ENCODE peak calls at places on chromosomes 1 and 21, in six cellular contexts. G is AG10803, K is omental fat pad, I is kidney tubule cell, Y is MG63, M is NCI-H510A. X is an unnamed sample.

GRCh38 chr1:201902198-201902597 is 13.5 kb downstream of the SHISA4 start:
- DNase-seq in M (no peak), G (peak; percentile 49), I (no peak), K (no peak), Y (no peak), X (no peak)

GRCh38 chr1:224333309-224333926 is 3.4 kb upstream of the NVL start:
- DNase-seq in G (peak; percentile 63), Y (no peak), K (no peak), M (no peak), I (peak; percentile 74), X (peak; percentile 77)

GRCh38 chr1:87226341-87226760 is 102.3 kb upstream of the LMO4 start:
- DNase-seq in Y (peak; percentile 93), M (no peak), K (peak; percentile 45), I (peak; percentile 100), G (peak; percentile 98), X (no peak)

GRCh38 chr1:189409774-189410173 is 1067.9 kb downstream of the BRINP3 start:
- DNase-seq in G (no peak), K (no peak), M (no peak), Y (no peak), I (no peak), X (no peak)

GRCh38 chr1:89095737-89096136 is 30.2 kb downstream of the GBP2 start:
- DNase-seq in G (no peak), Y (no peak), K (no peak), M (no peak), I (no peak), X (no peak)

GRCh38 chr1:16129921-16130543 is 25.8 kb downstream of the EPHA2 start:
- DNase-seq in K (no peak), I (no peak), G (no peak), M (no peak), Y (no peak), X (no peak)

GRCh38 chr1:89553195-89553584 is 28.6 kb downstream of the LRRC8B start:
- DNase-seq in M (peak; percentile 7), K (no peak), I (no peak), Y (no peak), G (no peak), X (peak; percentile 89)

GRCh38 chr1:23627065-23627464 is 64.5 kb upstream of the RPL11 start:
- DNase-seq in M (no peak), I (peak; percentile 16), K (no peak), G (no peak), Y (no peak), X (no peak)

GRCh38 chr1:53264048-53264447 is 25.7 kb upstream of the MAGOH start:
- DNase-seq in M (no peak), Y (no peak), K (no peak), I (no peak), G (no peak), X (no peak)

GRCh38 chr1:185441608-185442007 is 124.6 kb upstream of the IVNS1ABP start:
- DNase-seq in M (no peak), Y (peak; percentile 39), G (peak; percentile 87), K (no peak), I (peak; percentile 98), X (no peak)

GRCh38 chr1:159939603-159940002 is 5.8 kb downstream of the IGSF9 start:
- DNase-seq in I (no peak), M (no peak), K (no peak), Y (no peak), G (no peak), X (no peak)

GRCh38 chr21:37006243-37006520 is 320 bp upstream of the RIPPLY3 start:
- DNase-seq in G (no peak), M (no peak), K (no peak), Y (no peak), I (no peak), X (no peak)